ENCODE peak calls at places on chromosome 4, in nine cellular contexts. One of them, this sample, is unnamed.

GRCh38 chr4:136664988-136665387 is 867.3 kb downstream of the PCDH18 start:
- DNase-seq in HepG2: no peak
- DNase-seq in left cardiac atrium: no peak
- DNase-seq in amygdala: no peak
- DNase-seq in CD4-positive, CD25-positive, alpha-beta regulatory T cell: no peak
- DNase-seq in cerebellum: no peak
- DNase-seq in GDM1: no peak
- DNase-seq in foreskin melanocyte: no peak
- DNase-seq in NK-92 treated with Interleukin-12 subunit alpha and Interleukin-12 subunit beta, amount 100 ng/mL, for 24 hours: no peak
- DNase-seq in this sample: no peak

GRCh38 chr4:124936427-124936826 is 223.9 kb upstream of the ANKRD50 start:
- DNase-seq in CD4-positive, CD25-positive, alpha-beta regulatory T cell: no peak
- DNase-seq in amygdala: no peak
- DNase-seq in NK-92 treated with Interleukin-12 subunit alpha and Interleukin-12 subunit beta, amount 100 ng/mL, for 24 hours: no peak
- DNase-seq in foreskin melanocyte: no peak
- DNase-seq in left cardiac atrium: peak
- DNase-seq in cerebellum: peak
- DNase-seq in GDM1: no peak
- DNase-seq in HepG2: no peak
- DNase-seq in this sample: no peak

GRCh38 chr4:27515140-27515539 is 654.5 kb downstream of the STIM2 start:
- DNase-seq in GDM1: no peak
- DNase-seq in HepG2: no peak
- DNase-seq in amygdala: no peak
- DNase-seq in CD4-positive, CD25-positive, alpha-beta regulatory T cell: no peak
- DNase-seq in NK-92 treated with Interleukin-12 subunit alpha and Interleukin-12 subunit beta, amount 100 ng/mL, for 24 hours: no peak
- DNase-seq in cerebellum: no peak
- DNase-seq in left cardiac atrium: no peak
- DNase-seq in foreskin melanocyte: no peak
- DNase-seq in this sample: no peak

GRCh38 chr4:33316578-33316977 is 2596.4 kb downstream of the PCDH7 start:
- DNase-seq in foreskin melanocyte: no peak
- DNase-seq in NK-92 treated with Interleukin-12 subunit alpha and Interleukin-12 subunit beta, amount 100 ng/mL, for 24 hours: no peak
- DNase-seq in amygdala: no peak
- DNase-seq in CD4-positive, CD25-positive, alpha-beta regulatory T cell: no peak
- DNase-seq in cerebellum: no peak
- DNase-seq in HepG2: no peak
- DNase-seq in left cardiac atrium: no peak
- DNase-seq in GDM1: no peak
- DNase-seq in this sample: no peak

GRCh38 chr4:55075823-55076418 is 49.5 kb downstream of the KDR start:
- DNase-seq in foreskin melanocyte: no peak
- DNase-seq in amygdala: no peak
- DNase-seq in GDM1: no peak
- DNase-seq in NK-92 treated with Interleukin-12 subunit alpha and Interleukin-12 subunit beta, amount 100 ng/mL, for 24 hours: no peak
- DNase-seq in left cardiac atrium: no peak
- DNase-seq in HepG2: no peak
- DNase-seq in CD4-positive, CD25-positive, alpha-beta regulatory T cell: no peak
- DNase-seq in cerebellum: no peak
- DNase-seq in this sample: no peak

GRCh38 chr4:41977709-41978108 is 3.8 kb upstream of the DCAF4L1 start:
- DNase-seq in foreskin melanocyte: no peak
- DNase-seq in GDM1: peak
- DNase-seq in cerebellum: no peak
- DNase-seq in NK-92 treated with Interleukin-12 subunit alpha and Interleukin-12 subunit beta, amount 100 ng/mL, for 24 hours: no peak
- DNase-seq in HepG2: no peak
- DNase-seq in amygdala: no peak
- DNase-seq in CD4-positive, CD25-positive, alpha-beta regulatory T cell: no peak
- DNase-seq in left cardiac atrium: no peak
- DNase-seq in this sample: no peak

GRCh38 chr4:76704133-76704881 is 193.6 kb downstream of the SOWAHB start:
- DNase-seq in CD4-positive, CD25-positive, alpha-beta regulatory T cell: no peak
- DNase-seq in foreskin melanocyte: no peak
- DNase-seq in left cardiac atrium: no peak
- DNase-seq in cerebellum: no peak
- DNase-seq in NK-92 treated with Interleukin-12 subunit alpha and Interleukin-12 subunit beta, amount 100 ng/mL, for 24 hours: no peak
- DNase-seq in HepG2: no peak
- DNase-seq in amygdala: no peak
- DNase-seq in GDM1: no peak
- DNase-seq in this sample: peak

GRCh38 chr4:10732235-10732975 is 47.8 kb upstream of the CLNK start:
- DNase-seq in NK-92 treated with Interleukin-12 subunit alpha and Interleukin-12 subunit beta, amount 100 ng/mL, for 24 hours: no peak
- DNase-seq in amygdala: no peak
- DNase-seq in HepG2: no peak
- DNase-seq in cerebellum: no peak
- DNase-seq in GDM1: no peak
- DNase-seq in foreskin melanocyte: no peak
- DNase-seq in left cardiac atrium: no peak
- DNase-seq in CD4-positive, CD25-positive, alpha-beta regulatory T cell: no peak
- DNase-seq in this sample: no peak

GRCh38 chr4:184012937-184013336 is 107.8 kb downstream of the STOX2 start:
- DNase-seq in foreskin melanocyte: no peak
- DNase-seq in GDM1: peak
- DNase-seq in CD4-positive, CD25-positive, alpha-beta regulatory T cell: no peak
- DNase-seq in amygdala: no peak
- DNase-seq in left cardiac atrium: no peak
- DNase-seq in HepG2: no peak
- DNase-seq in NK-92 treated with Interleukin-12 subunit alpha and Interleukin-12 subunit beta, amount 100 ng/mL, for 24 hours: no peak
- DNase-seq in cerebellum: no peak
- DNase-seq in this sample: no peak

GRCh38 chr4:17771284-17771908 is 10.0 kb downstream of the FAM184B start:
- DNase-seq in HepG2: no peak
- DNase-seq in CD4-positive, CD25-positive, alpha-beta regulatory T cell: no peak
- DNase-seq in GDM1: no peak
- DNase-seq in amygdala: no peak
- DNase-seq in left cardiac atrium: no peak
- DNase-seq in NK-92 treated with Interleukin-12 subunit alpha and Interleukin-12 subunit beta, amount 100 ng/mL, for 24 hours: no peak
- DNase-seq in foreskin melanocyte: no peak
- DNase-seq in cerebellum: no peak
- DNase-seq in this sample: no peak

GRCh38 chr4:169810325-169811323 is 52.9 kb upstream of the HPF1 start:
- DNase-seq in CD4-positive, CD25-positive, alpha-beta regulatory T cell: no peak
- DNase-seq in cerebellum: peak
- DNase-seq in HepG2: peak
- DNase-seq in foreskin melanocyte: peak
- DNase-seq in left cardiac atrium: no peak
- DNase-seq in GDM1: peak
- DNase-seq in NK-92 treated with Interleukin-12 subunit alpha and Interleukin-12 subunit beta, amount 100 ng/mL, for 24 hours: no peak
- DNase-seq in amygdala: no peak
- DNase-seq in this sample: peak

GRCh38 chr4:26751004-26751403 is 109.6 kb upstream of the STIM2 start:
- DNase-seq in CD4-positive, CD25-positive, alpha-beta regulatory T cell: no peak
- DNase-seq in amygdala: no peak
- DNase-seq in NK-92 treated with Interleukin-12 subunit alpha and Interleukin-12 subunit beta, amount 100 ng/mL, for 24 hours: no peak
- DNase-seq in foreskin melanocyte: no peak
- DNase-seq in left cardiac atrium: no peak
- DNase-seq in HepG2: peak
- DNase-seq in cerebellum: no peak
- DNase-seq in GDM1: no peak
- DNase-seq in this sample: no peak

GRCh38 chr4:184902550-184902949 is 76.8 kb upstream of the ACSL1 start:
- DNase-seq in GDM1: no peak
- DNase-seq in amygdala: no peak
- DNase-seq in foreskin melanocyte: no peak
- DNase-seq in left cardiac atrium: no peak
- DNase-seq in NK-92 treated with Interleukin-12 subunit alpha and Interleukin-12 subunit beta, amount 100 ng/mL, for 24 hours: no peak
- DNase-seq in cerebellum: no peak
- DNase-seq in CD4-positive, CD25-positive, alpha-beta regulatory T cell: no peak
- DNase-seq in HepG2: no peak
- DNase-seq in this sample: no peak

GRCh38 chr4:153113838-153114105 is 90.5 kb upstream of the TRIM2 start:
- DNase-seq in amygdala: no peak
- DNase-seq in NK-92 treated with Interleukin-12 subunit alpha and Interleukin-12 subunit beta, amount 100 ng/mL, for 24 hours: no peak
- DNase-seq in CD4-positive, CD25-positive, alpha-beta regulatory T cell: no peak
- DNase-seq in HepG2: no peak
- DNase-seq in GDM1: no peak
- DNase-seq in left cardiac atrium: no peak
- DNase-seq in cerebellum: no peak
- DNase-seq in foreskin melanocyte: no peak
- DNase-seq in this sample: no peak

GRCh38 chr4:7067523-7068278 is at the start of gene GRPEL1:
- DNase-seq in NK-92 treated with Interleukin-12 subunit alpha and Interleukin-12 subunit beta, amount 100 ng/mL, for 24 hours: peak
- DNase-seq in CD4-positive, CD25-positive, alpha-beta regulatory T cell: peak
- DNase-seq in foreskin melanocyte: peak
- DNase-seq in cerebellum: peak
- DNase-seq in amygdala: peak
- DNase-seq in GDM1: peak
- DNase-seq in HepG2: peak
- DNase-seq in left cardiac atrium: peak
- DNase-seq in this sample: peak

GRCh38 chr4:612052-612748 is 13.2 kb upstream of the PDE6B start:
- DNase-seq in HepG2: no peak
- DNase-seq in CD4-positive, CD25-positive, alpha-beta regulatory T cell: no peak
- DNase-seq in GDM1: no peak
- DNase-seq in foreskin melanocyte: no peak
- DNase-seq in amygdala: no peak
- DNase-seq in NK-92 treated with Interleukin-12 subunit alpha and Interleukin-12 subunit beta, amount 100 ng/mL, for 24 hours: no peak
- DNase-seq in cerebellum: no peak
- DNase-seq in left cardiac atrium: no peak
- DNase-seq in this sample: no peak

GRCh38 chr4:77599378-77599777 is 6.2 kb upstream of the CXCL13 start:
- DNase-seq in HepG2: peak
- DNase-seq in foreskin melanocyte: peak
- DNase-seq in left cardiac atrium: no peak
- DNase-seq in amygdala: no peak
- DNase-seq in cerebellum: no peak
- DNase-seq in NK-92 treated with Interleukin-12 subunit alpha and Interleukin-12 subunit beta, amount 100 ng/mL, for 24 hours: no peak
- DNase-seq in CD4-positive, CD25-positive, alpha-beta regulatory T cell: no peak
- DNase-seq in GDM1: no peak
- DNase-seq in this sample: peak

GRCh38 chr4:88823058-88823919 is 125.7 kb upstream of the NAP1L5 start:
- DNase-seq in amygdala: peak
- DNase-seq in CD4-positive, CD25-positive, alpha-beta regulatory T cell: peak
- DNase-seq in left cardiac atrium: peak
- DNase-seq in GDM1: peak
- DNase-seq in HepG2: peak
- DNase-seq in foreskin melanocyte: peak
- DNase-seq in NK-92 treated with Interleukin-12 subunit alpha and Interleukin-12 subunit beta, amount 100 ng/mL, for 24 hours: no peak
- DNase-seq in cerebellum: peak
- DNase-seq in this sample: peak

GRCh38 chr4:125334936-125335335 is 20.2 kb downstream of the FAT4 start:
- DNase-seq in NK-92 treated with Interleukin-12 subunit alpha and Interleukin-12 subunit beta, amount 100 ng/mL, for 24 hours: no peak
- DNase-seq in cerebellum: no peak
- DNase-seq in GDM1: no peak
- DNase-seq in CD4-positive, CD25-positive, alpha-beta regulatory T cell: no peak
- DNase-seq in amygdala: no peak
- DNase-seq in foreskin melanocyte: no peak
- DNase-seq in HepG2: no peak
- DNase-seq in left cardiac atrium: no peak
- DNase-seq in this sample: no peak

GRCh38 chr4:48042979-48043461 is 26.4 kb downstream of the NIPAL1 start:
- DNase-seq in amygdala: no peak
- DNase-seq in GDM1: no peak
- DNase-seq in HepG2: peak
- DNase-seq in NK-92 treated with Interleukin-12 subunit alpha and Interleukin-12 subunit beta, amount 100 ng/mL, for 24 hours: no peak
- DNase-seq in foreskin melanocyte: no peak
- DNase-seq in cerebellum: no peak
- DNase-seq in left cardiac atrium: no peak
- DNase-seq in CD4-positive, CD25-positive, alpha-beta regulatory T cell: no peak
- DNase-seq in this sample: peak

GRCh38 chr4:147351083-147351787 is 129.7 kb upstream of the EDNRA start:
- DNase-seq in CD4-positive, CD25-positive, alpha-beta regulatory T cell: no peak
- DNase-seq in foreskin melanocyte: no peak
- DNase-seq in GDM1: no peak
- DNase-seq in HepG2: no peak
- DNase-seq in left cardiac atrium: no peak
- DNase-seq in cerebellum: no peak
- DNase-seq in amygdala: no peak
- DNase-seq in NK-92 treated with Interleukin-12 subunit alpha and Interleukin-12 subunit beta, amount 100 ng/mL, for 24 hours: no peak
- DNase-seq in this sample: no peak

GRCh38 chr4:1537410-1538095 is 131.3 kb upstream of the NKX1-1 start:
- DNase-seq in HepG2: no peak
- DNase-seq in CD4-positive, CD25-positive, alpha-beta regulatory T cell: no peak
- DNase-seq in left cardiac atrium: peak
- DNase-seq in foreskin melanocyte: no peak
- DNase-seq in GDM1: no peak
- DNase-seq in amygdala: no peak
- DNase-seq in NK-92 treated with Interleukin-12 subunit alpha and Interleukin-12 subunit beta, amount 100 ng/mL, for 24 hours: no peak
- DNase-seq in cerebellum: no peak
- DNase-seq in this sample: no peak

GRCh38 chr4:186078977-186079697 is 10.2 kb downstream of the TLR3 start:
- DNase-seq in GDM1: no peak
- DNase-seq in amygdala: no peak
- DNase-seq in HepG2: no peak
- DNase-seq in left cardiac atrium: no peak
- DNase-seq in CD4-positive, CD25-positive, alpha-beta regulatory T cell: no peak
- DNase-seq in NK-92 treated with Interleukin-12 subunit alpha and Interleukin-12 subunit beta, amount 100 ng/mL, for 24 hours: no peak
- DNase-seq in foreskin melanocyte: no peak
- DNase-seq in cerebellum: no peak
- DNase-seq in this sample: no peak

GRCh38 chr4:37891221-37892159 is 606 bp downstream of the TBC1D1 start:
- DNase-seq in GDM1: peak
- DNase-seq in cerebellum: peak
- DNase-seq in foreskin melanocyte: no peak
- DNase-seq in NK-92 treated with Interleukin-12 subunit alpha and Interleukin-12 subunit beta, amount 100 ng/mL, for 24 hours: peak
- DNase-seq in CD4-positive, CD25-positive, alpha-beta regulatory T cell: peak
- DNase-seq in amygdala: no peak
- DNase-seq in left cardiac atrium: peak
- DNase-seq in HepG2: no peak
- DNase-seq in this sample: no peak

GRCh38 chr4:119103263-119103662 is 32.4 kb upstream of the MYOZ2 start:
- DNase-seq in NK-92 treated with Interleukin-12 subunit alpha and Interleukin-12 subunit beta, amount 100 ng/mL, for 24 hours: no peak
- DNase-seq in CD4-positive, CD25-positive, alpha-beta regulatory T cell: no peak
- DNase-seq in foreskin melanocyte: peak
- DNase-seq in amygdala: no peak
- DNase-seq in GDM1: peak
- DNase-seq in cerebellum: no peak
- DNase-seq in HepG2: peak
- DNase-seq in left cardiac atrium: peak
- DNase-seq in this sample: peak

GRCh38 chr4:147049940-147050852 is 104.5 kb upstream of the TTC29 start:
- DNase-seq in left cardiac atrium: no peak
- DNase-seq in HepG2: no peak
- DNase-seq in NK-92 treated with Interleukin-12 subunit alpha and Interleukin-12 subunit beta, amount 100 ng/mL, for 24 hours: no peak
- DNase-seq in GDM1: no peak
- DNase-seq in CD4-positive, CD25-positive, alpha-beta regulatory T cell: no peak
- DNase-seq in cerebellum: no peak
- DNase-seq in foreskin melanocyte: no peak
- DNase-seq in amygdala: no peak
- DNase-seq in this sample: no peak

GRCh38 chr4:185344743-185345538 is 50.8 kb downstream of the LRP2BP start:
- DNase-seq in GDM1: no peak
- DNase-seq in left cardiac atrium: no peak
- DNase-seq in HepG2: no peak
- DNase-seq in amygdala: no peak
- DNase-seq in cerebellum: no peak
- DNase-seq in NK-92 treated with Interleukin-12 subunit alpha and Interleukin-12 subunit beta, amount 100 ng/mL, for 24 hours: no peak
- DNase-seq in foreskin melanocyte: no peak
- DNase-seq in CD4-positive, CD25-positive, alpha-beta regulatory T cell: no peak
- DNase-seq in this sample: no peak

GRCh38 chr4:143302526-143302925 is 34.1 kb upstream of the GAB1 start:
- DNase-seq in cerebellum: no peak
- DNase-seq in foreskin melanocyte: no peak
- DNase-seq in left cardiac atrium: no peak
- DNase-seq in NK-92 treated with Interleukin-12 subunit alpha and Interleukin-12 subunit beta, amount 100 ng/mL, for 24 hours: no peak
- DNase-seq in amygdala: no peak
- DNase-seq in HepG2: no peak
- DNase-seq in CD4-positive, CD25-positive, alpha-beta regulatory T cell: no peak
- DNase-seq in GDM1: no peak
- DNase-seq in this sample: no peak

GRCh38 chr4:165921546-165921945 is 48.5 kb downstream of the TLL1 start:
- DNase-seq in cerebellum: no peak
- DNase-seq in foreskin melanocyte: no peak
- DNase-seq in NK-92 treated with Interleukin-12 subunit alpha and Interleukin-12 subunit beta, amount 100 ng/mL, for 24 hours: no peak
- DNase-seq in left cardiac atrium: no peak
- DNase-seq in HepG2: no peak
- DNase-seq in CD4-positive, CD25-positive, alpha-beta regulatory T cell: no peak
- DNase-seq in amygdala: no peak
- DNase-seq in GDM1: no peak
- DNase-seq in this sample: no peak

GRCh38 chr4:113827285-113827684 is 65.7 kb upstream of the CAMK2D start:
- DNase-seq in foreskin melanocyte: no peak
- DNase-seq in amygdala: no peak
- DNase-seq in cerebellum: no peak
- DNase-seq in GDM1: no peak
- DNase-seq in CD4-positive, CD25-positive, alpha-beta regulatory T cell: no peak
- DNase-seq in NK-92 treated with Interleukin-12 subunit alpha and Interleukin-12 subunit beta, amount 100 ng/mL, for 24 hours: no peak
- DNase-seq in HepG2: no peak
- DNase-seq in left cardiac atrium: no peak
- DNase-seq in this sample: no peak

GRCh38 chr4:130646886-130647285 is 1550.9 kb downstream of the C4orf33 start:
- DNase-seq in CD4-positive, CD25-positive, alpha-beta regulatory T cell: no peak
- DNase-seq in GDM1: no peak
- DNase-seq in NK-92 treated with Interleukin-12 subunit alpha and Interleukin-12 subunit beta, amount 100 ng/mL, for 24 hours: no peak
- DNase-seq in foreskin melanocyte: no peak
- DNase-seq in HepG2: no peak
- DNase-seq in left cardiac atrium: no peak
- DNase-seq in amygdala: no peak
- DNase-seq in cerebellum: no peak
- DNase-seq in this sample: no peak